ENCODE peak calls at places on chromosomes 11 and 22, in eight cellular contexts. L, J, U, F, R, X, Y and V are unnamed samples. For H3K4me1, the result is how much of the 10 kb centered on the place peaks cover.

GRCh38 chr22:22928666-22929380 is 41.2 kb downstream of the IGLL5 start:
- DNase-seq in L (no peak), J (peak), U (no peak), F (peak), R (peak), X (no peak), Y (no peak), V (no peak)

GRCh38 chr11:59815754-59816153 is 5.2 kb upstream of the MRPL16 start:
- DNase-seq in L (no peak), J (no peak), U (no peak), F (no peak), R (no peak), X (no peak), Y (peak), V (no peak)

GRCh38 chr11:40118780-40119179 is 1340.7 kb downstream of the LRRC4C start:
- DNase-seq in L (no peak), J (no peak), U (no peak), F (no peak), R (peak), X (no peak), Y (no peak), V (no peak)

GRCh38 chr11:28110839-28111235 is 2.6 kb downstream of the METTL15 start:
- DNase-seq in L (no peak), J (no peak), U (no peak), F (no peak), R (no peak), X (no peak), Y (no peak), V (no peak)

GRCh38 chr11:45805305-45806071 is 539 bp downstream of the SLC35C1 start:
- DNase-seq in L (no peak), J (peak), U (no peak), F (no peak), R (peak), X (peak), Y (peak), V (peak)

GRCh38 chr11:13772223-13773046 is 104.0 kb downstream of the FAR1 start:
- DNase-seq in L (peak), J (no peak), U (no peak), F (no peak), R (no peak), X (no peak), Y (peak), V (peak)

GRCh38 chr11:109374441-109374840 is 47.5 kb upstream of the C11orf87 start:
- DNase-seq in L (no peak), J (no peak), U (no peak), F (no peak), R (no peak), X (no peak), Y (no peak), V (no peak)

GRCh38 chr11:128469220-128469619 is 118.1 kb downstream of the ETS1 start:
- DNase-seq in L (no peak), J (no peak), U (peak), F (peak), R (no peak), X (no peak), Y (no peak), V (no peak)

GRCh38 chr11:25068451-25068850 is 571.6 kb downstream of the LUZP2 start:
- DNase-seq in L (no peak), J (no peak), U (no peak), F (no peak), R (no peak), X (no peak), Y (no peak), V (no peak)

GRCh38 chr11:110629594-110629993 is 82.6 kb downstream of the ARHGAP20 start:
- DNase-seq in L (no peak), J (no peak), U (no peak), F (no peak), R (no peak), X (no peak), Y (no peak), V (no peak)

GRCh38 chr11:127862406-127862805 is 725.0 kb downstream of the ETS1 start:
- DNase-seq in L (no peak), J (no peak), U (no peak), F (no peak), R (no peak), X (no peak), Y (peak), V (no peak)

GRCh38 chr11:132080121-132080520 is 709.7 kb downstream of the NTM start:
- DNase-seq in L (no peak), J (no peak), U (peak), F (no peak), R (no peak), X (no peak), Y (no peak), V (no peak)

GRCh38 chr22:38228873-38229740 is 27.3 kb downstream of the MAFF start:
- DNase-seq in L (peak), J (no peak), U (no peak), F (peak), R (peak), X (no peak), Y (no peak), V (no peak)

GRCh38 chr11:12494699-12495098 is 117.3 kb downstream of the PARVA start:
- DNase-seq in L (no peak), J (no peak), U (no peak), F (no peak), R (no peak), X (no peak), Y (no peak), V (no peak)

GRCh38 chr11:16987205-16987568 is 27.0 kb downstream of the PLEKHA7 start:
- DNase-seq in L (peak), J (peak), U (no peak), F (peak), R (peak), X (peak), Y (peak), V (peak)

GRCh38 chr11:42225664-42226063 is 766.2 kb upstream of the LRRC4C start:
- DNase-seq in L (no peak), J (no peak), U (no peak), F (no peak), R (no peak), X (no peak), Y (no peak), V (no peak)

GRCh38 chr11:115220423-115220822 is 283.8 kb downstream of the CADM1 start:
- DNase-seq in L (peak), J (no peak), U (no peak), F (no peak), R (no peak), X (no peak), Y (no peak), V (no peak)

GRCh38 chr11:76694664-76695063 is 24.1 kb upstream of the LRRC32 start:
- DNase-seq in L (no peak), J (no peak), U (no peak), F (no peak), R (no peak), X (no peak), Y (no peak), V (no peak)

GRCh38 chr11:3786781-3787428 is 10.4 kb downstream of the NUP98 start:
- DNase-seq in L (no peak), J (no peak), U (no peak), F (no peak), R (no peak), X (no peak), Y (no peak), V (no peak)

GRCh38 chr22:37462983-37463382 is 23.2 kb downstream of the MFNG start:
- DNase-seq in L (no peak), J (no peak), U (no peak), F (no peak), R (no peak), X (no peak), Y (peak), V (no peak)

GRCh38 chr11:110874651-110875050 is 162.4 kb upstream of the ARHGAP20 start:
- DNase-seq in L (no peak), J (no peak), U (no peak), F (no peak), R (no peak), X (no peak), Y (no peak), V (no peak)

GRCh38 chr22:17366830-17367229 is 2.4 kb upstream of the CECR2 start:
- DNase-seq in L (no peak), J (peak), U (no peak), F (peak), R (no peak), X (peak), Y (peak), V (no peak)

GRCh38 chr11:62573006-62573591 is 592 bp downstream of the EEF1G start:
- DNase-seq in L (no peak), J (no peak), U (no peak), F (no peak), R (no peak), X (no peak), Y (peak), V (no peak)

GRCh38 chr22:19488884-19489843 is 9.4 kb downstream of the CDC45 start:
- DNase-seq in L (no peak), J (no peak), U (no peak), F (no peak), R (no peak), X (no peak), Y (no peak), V (no peak)

GRCh38 chr11:7251836-7252682 is at the start of gene SYT9:
- DNase-seq in L (peak), J (peak), U (no peak), F (peak), R (peak), X (peak), Y (peak), V (peak)

GRCh38 chr11:64021742-64022067 is 14.0 kb upstream of the FLRT1 start:
- DNase-seq in L (peak), J (no peak), U (no peak), F (no peak), R (no peak), X (no peak), Y (peak), V (no peak)

GRCh38 chr11:102144357-102145342 is 34.4 kb downstream of the YAP1 start:
- DNase-seq in L (no peak), J (no peak), U (no peak), F (peak), R (peak), X (no peak), Y (no peak), V (no peak)

GRCh38 chr22:27124336-27125023 is 467.1 kb downstream of the MIAT start:
- DNase-seq in L (no peak), J (peak), U (no peak), F (peak), R (no peak), X (peak), Y (no peak), V (no peak)

GRCh38 chr22:49632199-49633009 is 195.3 kb downstream of the BRD1 start:
- DNase-seq in L (peak), J (peak), U (no peak), F (peak), R (peak), X (peak), Y (no peak), V (peak)

GRCh38 chr11:28366549-28367341 is 258.6 kb downstream of the METTL15 start:
- DNase-seq in L (no peak), J (no peak), U (no peak), F (no peak), R (no peak), X (no peak), Y (no peak), V (no peak)

GRCh38 chr11:70467196-70468085 is 69.1 kb downstream of the CTTN start:
- DNase-seq in L (peak), J (peak), U (no peak), F (peak), R (peak), X (peak), Y (peak), V (peak)

GRCh38 chr11:122137081-122137793 is 21.2 kb upstream of the BLID start:
- DNase-seq in L (no peak), J (no peak), U (no peak), F (no peak), R (no peak), X (no peak), Y (no peak), V (no peak)
- H3K4me1 ChIP-seq in L (under half), J (under half), U (under half), F (under half), R (under half), X (under half), Y (under half), V (under half)

GRCh38 chr11:61418136-61418535 is 11.6 kb downstream of the CPSF7 start:
- DNase-seq in L (no peak), J (no peak), U (no peak), F (no peak), R (no peak), X (no peak), Y (no peak), V (no peak)
- H3K27ac ChIP-seq in L (no peak), J (no peak), U (no peak), F (no peak), R (no peak), X (no peak), Y (no peak), V (no peak)

GRCh38 chr11:48169259-48169658 is 47.4 kb upstream of the OR4B1 start:
- DNase-seq in L (no peak), J (no peak), U (no peak), F (no peak), R (no peak), X (no peak), Y (no peak), V (no peak)

GRCh38 chr11:48169706-48170105 is 46.9 kb upstream of the OR4B1 start:
- DNase-seq in L (no peak), J (peak), U (no peak), F (no peak), R (no peak), X (no peak), Y (no peak), V (no peak)

GRCh38 chr11:48170176-48170839 is 46.3 kb upstream of the OR4B1 start:
- DNase-seq in L (no peak), J (no peak), U (no peak), F (no peak), R (no peak), X (no peak), Y (no peak), V (no peak)

GRCh38 chr11:48170840-48171233 is 45.8 kb upstream of the OR4B1 start:
- DNase-seq in L (no peak), J (no peak), U (no peak), F (no peak), R (no peak), X (no peak), Y (no peak), V (no peak)

GRCh38 chr11:48172818-48173609 is 43.6 kb upstream of the OR4B1 start:
- DNase-seq in L (peak), J (peak), U (no peak), F (peak), R (peak), X (peak), Y (peak), V (peak)
- TF ChIP-seq CTCF in L (no peak), J (peak), U (peak), F (peak), R (peak), X (peak), Y (peak), V (peak)

DNA sequence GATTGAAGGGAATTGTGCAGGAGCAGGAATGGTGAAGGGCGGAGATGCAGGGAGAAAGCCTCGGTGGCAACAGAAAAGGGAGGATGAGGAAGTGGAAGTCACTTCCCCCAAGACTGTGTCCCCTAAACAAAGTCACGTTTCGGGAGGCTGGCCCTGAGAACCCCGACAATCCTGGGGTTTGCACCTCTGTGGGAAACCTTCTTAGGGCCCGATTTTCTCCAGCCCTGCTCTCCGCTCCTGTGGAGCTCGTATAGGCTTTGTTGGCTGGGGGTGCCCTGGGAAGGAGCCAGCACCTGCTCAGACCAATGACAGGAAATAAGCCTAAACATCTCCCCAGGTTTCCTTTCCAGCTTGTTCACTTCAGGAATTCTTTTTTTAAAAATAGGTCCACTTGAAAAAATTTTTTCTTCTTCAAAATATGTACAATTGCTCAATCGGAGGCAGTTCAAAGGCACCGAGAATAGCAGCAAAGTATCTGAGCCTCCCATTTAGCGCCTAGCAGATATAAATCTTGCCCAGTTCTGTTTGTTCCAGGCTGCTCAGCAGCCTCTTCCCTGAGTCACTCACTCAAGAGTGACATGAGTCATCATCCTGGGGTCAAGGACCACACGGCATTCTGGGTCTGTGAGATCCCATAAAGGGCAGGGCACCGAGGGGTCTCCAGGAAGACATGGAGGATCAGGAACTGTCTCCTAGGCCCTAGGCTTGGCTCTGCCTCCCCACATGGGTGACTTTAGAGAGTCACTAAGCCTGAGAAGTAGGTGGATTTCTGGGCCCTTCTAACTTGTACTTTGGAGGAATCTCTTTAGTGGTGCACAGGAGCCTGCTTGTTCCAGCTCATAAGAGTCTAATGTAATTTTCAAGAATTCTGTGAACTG is 34.0 kb downstream of the IRAG1 start:
- DNase-seq in L (no peak), J (no peak), U (no peak), F (peak), R (no peak), X (no peak), Y (no peak), V (no peak)
- H3K4me1 ChIP-seq in L (under half), J (half or more), U (half or more), F (under half), R (half or more), X (under half), Y (under half), V (under half)

DNA sequence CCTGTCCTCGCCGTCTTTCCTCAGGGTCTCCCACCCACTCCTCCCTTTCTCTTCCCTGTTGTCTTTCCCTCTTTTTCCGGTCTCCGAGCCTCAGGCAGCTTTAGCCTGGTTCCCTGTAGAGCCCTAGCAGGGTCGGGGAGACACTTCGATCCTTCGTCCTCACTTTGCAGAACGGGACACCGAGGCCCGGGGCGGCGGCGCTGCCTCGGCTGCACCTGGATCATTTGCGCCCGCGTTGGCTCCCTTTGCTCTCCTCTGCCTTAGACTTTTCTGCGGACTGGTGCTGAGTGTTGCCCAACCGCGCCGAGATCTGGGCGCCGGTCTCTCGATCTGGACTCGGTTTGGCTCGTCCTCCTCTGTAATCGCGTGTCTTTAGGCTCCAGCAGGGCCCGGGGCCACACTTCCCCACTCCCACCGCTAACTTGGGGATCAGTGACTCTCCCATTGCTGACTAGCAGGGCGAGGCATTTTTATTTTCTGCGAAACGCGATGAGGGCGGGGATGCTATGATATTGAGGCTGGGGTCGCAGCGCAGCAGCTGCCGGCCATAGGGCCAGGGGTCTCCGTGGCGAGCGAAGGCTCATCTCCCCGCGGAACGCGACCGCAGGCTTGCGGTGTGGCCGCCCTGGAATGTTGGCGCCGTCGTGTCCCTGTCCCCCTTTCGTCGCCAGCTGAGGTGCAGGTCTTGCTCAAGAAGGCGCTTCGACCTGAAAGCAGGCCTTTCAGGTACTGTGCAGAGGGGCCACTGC is 1.6 kb upstream of the E2F8 start:
- DNase-seq in L (no peak), J (no peak), U (peak), F (peak), R (no peak), X (no peak), Y (peak), V (no peak)
- H3K27ac ChIP-seq in L (no peak), J (no peak), U (no peak), F (peak), R (peak), X (no peak), Y (no peak), V (no peak)